ENCODE peak calls at places on chromosomes 6 and 20, in six cellular contexts. E is thyroid gland, D is IMR-90, F is Peyer's patch, K is adrenal gland, Y is heart left ventricle. P is an unnamed sample.

GRCh38 chr6:36957773-36958271 is 3.3 kb downstream of the PI16 start:
- DNase-seq in E (no peak), D (no peak), F (no peak), K (peak; percentile 65), Y (no peak), P (no peak)

GRCh38 chr6:54283877-54284860 is 24.1 kb upstream of the TINAG start:
- DNase-seq in E (no peak), D (peak; percentile 34), F (no peak), K (no peak), Y (no peak), P (no peak)

GRCh38 chr6:152026291-152026690 is 218.8 kb downstream of the ESR1 start:
- DNase-seq in E (no peak), D (no peak), F (no peak), K (no peak), Y (no peak), P (no peak)

GRCh38 chr20:45067558-45067957 is 33.4 kb downstream of the KCNS1 start:
- DNase-seq in E (no peak), D (no peak), F (no peak), K (peak; percentile 70), Y (no peak), P (no peak)

GRCh38 chr20:15241696-15242095 is 904.3 kb upstream of the FLRT3 start:
- DNase-seq in E (no peak), D (no peak), F (no peak), K (no peak), Y (no peak), P (no peak)

GRCh38 chr6:142885182-142885867 is 59.7 kb downstream of the HIVEP2 start:
- DNase-seq in E (peak; percentile 58), D (peak; percentile 99), F (peak; percentile 34), K (peak; percentile 66), Y (peak; percentile 38), P (no peak)

GRCh38 chr6:93416575-93417420 is 2.6 kb downstream of the EPHA7 start:
- DNase-seq in E (no peak), D (no peak), F (no peak), K (no peak), Y (peak; percentile 25), P (peak; percentile 70)

GRCh38 chr6:110643175-110643574 is 166.8 kb upstream of the SLC22A16 start:
- DNase-seq in E (no peak), D (peak; percentile 55), F (no peak), K (no peak), Y (no peak), P (no peak)

GRCh38 chr20:36565520-36565919 is 7.9 kb upstream of the TGIF2 start:
- DNase-seq in E (no peak), D (no peak), F (no peak), K (no peak), Y (no peak), P (no peak)

GRCh38 chr6:30511147-30511546 is 21.8 kb downstream of the HLA-E start:
- DNase-seq in E (no peak), D (no peak), F (no peak), K (no peak), Y (no peak), P (no peak)

GRCh38 chr6:11500008-11500407 is 37.5 kb upstream of the TMEM170B start:
- DNase-seq in E (no peak), D (peak; percentile 65), F (no peak), K (no peak), Y (no peak), P (no peak)

DNA sequence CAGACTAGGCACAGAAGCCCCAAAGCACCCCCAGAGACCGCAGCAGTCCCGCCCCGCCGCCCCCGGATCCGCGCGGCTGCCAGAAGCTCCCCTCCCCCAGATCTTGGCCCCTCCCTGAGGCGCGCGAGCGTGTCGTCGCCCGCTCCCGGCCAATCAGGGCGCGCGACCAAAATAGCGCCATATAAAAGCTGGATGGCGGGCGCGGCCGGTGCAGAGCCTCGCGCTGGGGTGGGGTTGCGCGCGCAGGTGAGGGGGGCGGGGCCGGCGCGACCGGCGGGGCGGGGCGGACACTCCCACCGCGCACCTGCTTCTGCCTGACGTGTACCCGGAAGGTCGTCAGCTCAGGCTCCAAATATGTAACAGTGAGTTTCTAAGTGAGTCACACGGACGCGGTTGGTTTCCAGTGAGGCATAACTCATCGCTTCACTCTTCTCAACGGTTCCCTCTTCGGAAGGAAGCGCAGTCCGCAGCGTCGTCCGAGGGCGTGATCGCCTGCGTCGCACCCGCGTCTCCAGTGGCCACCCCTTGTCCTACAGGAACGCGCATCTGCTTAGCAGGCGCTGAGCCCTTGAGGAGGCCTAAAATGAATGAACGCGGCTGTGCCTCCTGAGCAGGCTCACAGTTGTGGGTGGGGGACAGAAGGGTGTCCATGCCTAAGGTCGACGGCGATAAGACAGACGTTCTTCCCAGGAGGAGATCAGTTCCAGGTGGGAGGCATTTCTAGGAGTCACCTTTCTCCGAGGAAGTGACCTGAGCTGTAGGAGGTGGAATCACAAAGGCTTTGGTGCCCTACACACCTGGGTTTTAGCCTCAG is 50.6 kb upstream of the EZR start:
- DNase-seq in E (peak; percentile 94), D (peak; percentile 95), F (peak; percentile 95), K (peak; percentile 95), Y (peak; percentile 89), P (peak; percentile 91)
- TF ChIP-seq POLR2A in E (peak; percentile 82), D (peak; percentile 72), F (peak; percentile 90), K (peak; percentile 84), Y (peak; percentile 69), P (peak; percentile 2)

GRCh38 chr6:146106532-146106931 is 77.7 kb downstream of the GRM1 start:
- DNase-seq in E (no peak), D (no peak), F (no peak), K (no peak), Y (no peak), P (no peak)
- TF ChIP-seq CTCF in E (no peak), D (no peak), F (no peak), K (no peak), Y (no peak), P (no peak)

GRCh38 chr6:27544612-27545260 is 71.8 kb upstream of the ZNF184 start:
- DNase-seq in E (no peak), D (no peak), F (no peak), K (no peak), Y (no peak), P (no peak)

GRCh38 chr6:27542485-27542884 is 69.6 kb upstream of the ZNF184 start:
- DNase-seq in E (no peak), D (no peak), F (no peak), K (no peak), Y (no peak), P (no peak)

GRCh38 chr6:27546522-27546921 is 73.6 kb upstream of the ZNF184 start:
- DNase-seq in E (no peak), D (no peak), F (no peak), K (no peak), Y (no peak), P (no peak)

GRCh38 chr6:27547157-27548075 is 74.5 kb upstream of the ZNF184 start:
- DNase-seq in E (no peak), D (peak; percentile 68), F (no peak), K (no peak), Y (no peak), P (no peak)

GRCh38 chr6:27545271-27546046 is 72.6 kb upstream of the ZNF184 start:
- DNase-seq in E (no peak), D (peak; percentile 76), F (no peak), K (no peak), Y (no peak), P (no peak)
- H3K4me3 ChIP-seq in E (no peak overlapping the region), D (peak overlapping the region; percentile 50), F (no peak overlapping the region), K (no peak overlapping the region), Y (no peak overlapping the region), P (no peak overlapping the region)

DNA sequence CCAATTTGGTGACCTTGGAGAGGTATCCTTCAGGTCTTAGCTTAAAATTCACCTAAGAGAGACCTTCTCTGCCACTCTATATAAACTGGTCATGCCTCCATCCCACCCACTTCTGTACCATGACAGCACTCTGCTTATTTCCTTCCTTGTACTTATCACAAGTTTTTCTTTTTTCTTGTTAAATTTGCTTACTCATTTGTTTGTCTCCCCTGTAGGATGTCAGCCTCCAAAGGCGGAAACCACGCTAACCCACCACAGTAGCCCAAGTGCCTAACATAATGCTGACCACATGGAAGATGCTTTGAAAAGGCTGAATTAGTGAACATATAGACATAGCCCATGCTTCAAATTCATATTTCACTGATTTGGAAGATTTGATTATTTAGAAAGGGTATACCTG is 5.4 kb downstream of the BMP6 start:
- DNase-seq in E (no peak), D (no peak), F (no peak), K (no peak), Y (no peak), P (no peak)
- TF ChIP-seq POLR2A in E (no peak), D (no peak), F (no peak), K (no peak), Y (no peak), P (no peak)

P was measured in sigmoid colon.